ENCODE peak calls at places on chromosomes 11 and 22, in five cellular contexts. One of them, this sample, is unnamed.

GRCh38 chr11:132685174-132685611 is 847.1 kb downstream of the OPCML start:
- DNase-seq in mammary epithelial cell: peak; percentile 73
- DNase-seq in upper lobe of left lung: no peak
- DNase-seq in ovary: no peak
- DNase-seq in PC-9: no peak
- DNase-seq in this sample: no peak

GRCh38 chr11:116513894-116514293 is 258.9 kb downstream of the BUD13 start:
- DNase-seq in PC-9: no peak
- DNase-seq in upper lobe of left lung: no peak
- DNase-seq in ovary: no peak
- DNase-seq in mammary epithelial cell: no peak
- DNase-seq in this sample: no peak

GRCh38 chr22:30433773-30434172 is 8.2 kb downstream of the MTFP1 start:
- DNase-seq in mammary epithelial cell: peak; percentile 40
- DNase-seq in PC-9: no peak
- DNase-seq in upper lobe of left lung: no peak
- DNase-seq in ovary: no peak
- DNase-seq in this sample: no peak

GRCh38 chr11:133955091-133955846 is 1.5 kb downstream of the IGSF9B start:
- DNase-seq in ovary: no peak
- DNase-seq in upper lobe of left lung: no peak
- DNase-seq in mammary epithelial cell: no peak
- DNase-seq in PC-9: no peak
- DNase-seq in this sample: no peak

GRCh38 chr11:134275534-134276395 is at the start of gene GLB1L3:
- DNase-seq in mammary epithelial cell: peak; percentile 63
- DNase-seq in ovary: no peak
- DNase-seq in upper lobe of left lung: no peak
- DNase-seq in PC-9: no peak
- DNase-seq in this sample: peak; percentile 49

GRCh38 chr11:111064118-111064517 is 181.4 kb upstream of the POU2AF2 start:
- DNase-seq in PC-9: no peak
- DNase-seq in mammary epithelial cell: no peak
- DNase-seq in ovary: no peak
- DNase-seq in upper lobe of left lung: no peak
- DNase-seq in this sample: no peak

GRCh38 chr22:37996079-37996478 is 11.7 kb upstream of the SOX10 start:
- DNase-seq in ovary: no peak
- DNase-seq in upper lobe of left lung: no peak
- DNase-seq in PC-9: no peak
- DNase-seq in mammary epithelial cell: no peak
- DNase-seq in this sample: no peak

GRCh38 chr11:130721736-130722135 is 194.5 kb downstream of the SNX19 start:
- DNase-seq in ovary: no peak
- DNase-seq in PC-9: no peak
- DNase-seq in mammary epithelial cell: peak; percentile 34
- DNase-seq in upper lobe of left lung: no peak
- DNase-seq in this sample: peak; percentile 41

GRCh38 chr11:17351510-17352176 is at the start of gene NCR3LG1:
- DNase-seq in PC-9: peak; percentile 46
- DNase-seq in mammary epithelial cell: peak; percentile 72
- DNase-seq in ovary: peak; percentile 69
- DNase-seq in upper lobe of left lung: peak; percentile 63
- DNase-seq in this sample: no peak

GRCh38 chr22:25956801-25957200 is 212.5 kb upstream of the SEZ6L start:
- DNase-seq in mammary epithelial cell: no peak
- DNase-seq in PC-9: no peak
- DNase-seq in ovary: no peak
- DNase-seq in upper lobe of left lung: no peak
- DNase-seq in this sample: no peak

GRCh38 chr22:39955675-39956074 is 4.5 kb upstream of the TMA7B start:
- DNase-seq in ovary: no peak
- DNase-seq in mammary epithelial cell: no peak
- DNase-seq in upper lobe of left lung: no peak
- DNase-seq in PC-9: no peak
- DNase-seq in this sample: no peak

GRCh38 chr11:88259431-88259830 is 78.1 kb downstream of the CTSC start:
- DNase-seq in ovary: no peak
- DNase-seq in mammary epithelial cell: no peak
- DNase-seq in PC-9: no peak
- DNase-seq in upper lobe of left lung: no peak
- DNase-seq in this sample: no peak

GRCh38 chr11:1425439-1425838 is 35.7 kb downstream of the BRSK2 start:
- DNase-seq in ovary: no peak
- DNase-seq in PC-9: no peak
- DNase-seq in mammary epithelial cell: no peak
- DNase-seq in upper lobe of left lung: no peak
- DNase-seq in this sample: no peak

GRCh38 chr11:22634897-22635629 is 9.4 kb upstream of the FANCF start:
- DNase-seq in ovary: no peak
- DNase-seq in PC-9: no peak
- DNase-seq in upper lobe of left lung: no peak
- DNase-seq in mammary epithelial cell: peak; percentile 29
- DNase-seq in this sample: no peak

GRCh38 chr11:72668645-72669347 is 5.4 kb downstream of the PDE2A start:
- DNase-seq in PC-9: no peak
- DNase-seq in upper lobe of left lung: no peak
- DNase-seq in ovary: no peak
- DNase-seq in mammary epithelial cell: peak; percentile 29
- DNase-seq in this sample: no peak

GRCh38 chr11:1852885-1853284 is at the start of gene LSP1:
- DNase-seq in mammary epithelial cell: no peak
- DNase-seq in upper lobe of left lung: peak; percentile 63
- DNase-seq in ovary: no peak
- DNase-seq in PC-9: no peak
- DNase-seq in this sample: no peak

GRCh38 chr11:111452146-111452545 is 60.0 kb downstream of the BTG4 start:
- DNase-seq in mammary epithelial cell: peak; percentile 41
- DNase-seq in ovary: no peak
- DNase-seq in PC-9: no peak
- DNase-seq in upper lobe of left lung: no peak
- DNase-seq in this sample: no peak

GRCh38 chr22:46674367-46674781 is 54.2 kb downstream of the GRAMD4 start:
- DNase-seq in upper lobe of left lung: peak; percentile 58
- DNase-seq in ovary: no peak
- DNase-seq in PC-9: no peak
- DNase-seq in mammary epithelial cell: no peak
- DNase-seq in this sample: no peak

GRCh38 chr11:125772834-125773505 is 5.7 kb downstream of the PATE2 start:
- DNase-seq in mammary epithelial cell: peak; percentile 24
- DNase-seq in upper lobe of left lung: no peak
- DNase-seq in PC-9: no peak
- DNase-seq in ovary: no peak
- DNase-seq in this sample: peak; percentile 5

GRCh38 chr11:125550780-125551179 is 18.5 kb upstream of the EI24 start:
- DNase-seq in upper lobe of left lung: no peak
- DNase-seq in PC-9: no peak
- DNase-seq in mammary epithelial cell: no peak
- DNase-seq in ovary: no peak
- DNase-seq in this sample: no peak

GRCh38 chr11:119103793-119104192 is 2.1 kb upstream of the DPAGT1 start:
- DNase-seq in PC-9: no peak
- DNase-seq in upper lobe of left lung: no peak
- DNase-seq in mammary epithelial cell: no peak
- DNase-seq in ovary: no peak
- DNase-seq in this sample: no peak

GRCh38 chr11:116533186-116533825 is 239.5 kb downstream of the BUD13 start:
- DNase-seq in PC-9: no peak
- DNase-seq in mammary epithelial cell: no peak
- DNase-seq in upper lobe of left lung: no peak
- DNase-seq in ovary: no peak
- DNase-seq in this sample: no peak

GRCh38 chr11:108558222-108558621 is 35.3 kb downstream of the EXPH5 start:
- DNase-seq in mammary epithelial cell: no peak
- DNase-seq in upper lobe of left lung: no peak
- DNase-seq in ovary: no peak
- DNase-seq in PC-9: no peak
- DNase-seq in this sample: no peak

GRCh38 chr22:21970037-21970799 is 12.4 kb downstream of the TOP3B start:
- DNase-seq in PC-9: no peak
- DNase-seq in ovary: no peak
- DNase-seq in upper lobe of left lung: no peak
- DNase-seq in mammary epithelial cell: peak; percentile 63
- DNase-seq in this sample: no peak
- H3K27ac ChIP-seq in PC-9: no peak overlapping the region
- H3K27ac ChIP-seq in ovary: no peak overlapping the region
- H3K27ac ChIP-seq in upper lobe of left lung: no peak overlapping the region
- H3K27ac ChIP-seq in mammary epithelial cell: no peak overlapping the region
- H3K27ac ChIP-seq in this sample: peak overlapping the region; percentile 52

DNA sequence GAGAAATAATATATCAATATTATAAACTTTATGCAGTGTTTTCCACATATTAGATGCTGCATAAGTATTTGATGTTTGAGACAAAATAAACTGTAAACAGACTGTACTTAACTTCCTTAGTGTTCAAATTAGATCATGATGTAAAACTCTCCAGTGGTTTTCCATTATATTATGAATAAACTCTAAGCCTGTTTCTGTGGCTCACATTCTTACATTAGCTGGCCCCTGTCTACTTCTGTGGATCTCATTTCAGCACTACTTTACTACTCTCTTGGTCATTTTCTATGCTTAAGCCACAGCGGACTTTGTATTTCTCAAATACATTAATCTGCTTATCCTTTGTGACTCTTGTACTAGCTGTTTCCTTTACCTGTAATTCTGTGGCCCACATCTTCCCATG is 55.6 kb downstream of the ARHGEF12 start:
- DNase-seq in ovary: no peak
- DNase-seq in mammary epithelial cell: no peak
- DNase-seq in PC-9: no peak
- DNase-seq in upper lobe of left lung: no peak
- DNase-seq in this sample: no peak
- H3K27ac ChIP-seq in ovary: no peak overlapping the region
- H3K27ac ChIP-seq in mammary epithelial cell: no peak overlapping the region
- H3K27ac ChIP-seq in PC-9: no peak overlapping the region
- H3K27ac ChIP-seq in upper lobe of left lung: no peak overlapping the region
- H3K27ac ChIP-seq in this sample: no peak overlapping the region

DNA sequence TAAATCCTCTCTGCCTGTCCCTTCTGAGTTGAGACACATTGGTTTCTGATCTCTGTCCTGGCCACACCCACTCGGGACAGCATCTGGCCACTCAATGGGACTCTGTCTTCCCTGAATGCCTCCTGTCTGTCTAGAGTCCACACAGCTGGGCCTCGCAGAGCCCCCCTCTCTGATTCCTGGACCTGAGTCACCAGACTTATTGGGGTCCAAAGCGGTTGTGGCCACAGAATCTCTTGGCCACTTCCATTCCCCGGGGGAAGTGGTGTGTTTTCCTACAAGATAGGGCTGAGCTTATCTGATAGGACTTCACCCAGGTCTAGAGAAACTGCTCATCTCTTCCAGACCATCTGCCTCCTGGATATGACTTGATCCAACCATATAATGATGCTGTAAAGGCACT is 57.4 kb upstream of the WNT11 start:
- DNase-seq in upper lobe of left lung: no peak
- DNase-seq in PC-9: no peak
- DNase-seq in mammary epithelial cell: no peak
- DNase-seq in ovary: no peak
- DNase-seq in this sample: no peak
- H3K27ac ChIP-seq in upper lobe of left lung: no peak overlapping the region
- H3K27ac ChIP-seq in PC-9: no peak overlapping the region
- H3K27ac ChIP-seq in mammary epithelial cell: no peak overlapping the region
- H3K27ac ChIP-seq in ovary: no peak overlapping the region
- H3K27ac ChIP-seq in this sample: no peak overlapping the region

GRCh38 chr22:44037519-44038370 is 13.6 kb downstream of the PARVB start:
- DNase-seq in ovary: peak; percentile 67
- DNase-seq in upper lobe of left lung: no peak
- DNase-seq in mammary epithelial cell: peak; percentile 92
- DNase-seq in PC-9: peak; percentile 79
- DNase-seq in this sample: peak; percentile 84
- H3K27ac ChIP-seq in ovary: no peak overlapping the region
- H3K27ac ChIP-seq in upper lobe of left lung: no peak overlapping the region
- H3K27ac ChIP-seq in mammary epithelial cell: peak overlapping the region; percentile 27
- H3K27ac ChIP-seq in PC-9: no peak overlapping the region
- H3K27ac ChIP-seq in this sample: peak overlapping the region; percentile 88

GRCh38 chr11:77107950-77108349 is 5.3 kb downstream of the OMP start:
- DNase-seq in upper lobe of left lung: peak; percentile 37
- DNase-seq in ovary: peak; percentile 82
- DNase-seq in mammary epithelial cell: peak; percentile 77
- DNase-seq in PC-9: peak; percentile 83
- DNase-seq in this sample: peak; percentile 36
- H3K27ac ChIP-seq in upper lobe of left lung: no peak overlapping the region
- H3K27ac ChIP-seq in ovary: peak overlapping the region; percentile 13
- H3K27ac ChIP-seq in mammary epithelial cell: no peak overlapping the region
- H3K27ac ChIP-seq in PC-9: no peak overlapping the region
- H3K27ac ChIP-seq in this sample: no peak overlapping the region

GRCh38 chr11:83033367-83033766 is 38.3 kb downstream of the RAB30 start:
- DNase-seq in upper lobe of left lung: no peak
- DNase-seq in PC-9: no peak
- DNase-seq in mammary epithelial cell: no peak
- DNase-seq in ovary: no peak
- DNase-seq in this sample: no peak
- H3K27ac ChIP-seq in upper lobe of left lung: no peak overlapping the region
- H3K27ac ChIP-seq in PC-9: peak overlapping the region; percentile 41
- H3K27ac ChIP-seq in mammary epithelial cell: no peak overlapping the region
- H3K27ac ChIP-seq in ovary: peak overlapping the region; percentile 39
- H3K27ac ChIP-seq in this sample: peak overlapping the region; percentile 96

DNA sequence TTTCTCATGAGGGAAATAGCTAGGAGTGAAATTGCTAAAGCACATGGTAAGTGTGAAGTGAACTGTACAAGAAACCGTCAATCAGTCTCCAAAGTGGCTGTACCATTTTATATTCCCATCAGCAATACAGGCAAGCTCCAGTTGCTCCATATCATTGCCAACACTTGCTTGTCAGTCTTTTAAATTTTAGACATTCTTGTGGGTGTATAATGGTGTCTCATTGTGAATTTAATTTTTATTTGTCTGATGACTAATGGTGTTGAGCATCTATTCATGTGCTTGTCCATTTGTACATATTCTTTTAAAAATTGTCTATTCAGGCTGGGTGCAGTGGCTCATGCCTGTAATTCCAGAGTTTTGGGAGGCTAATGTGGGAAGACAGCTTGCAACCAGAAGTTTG is 34.1 kb upstream of the SMCO4 start:
- DNase-seq in ovary: no peak
- DNase-seq in mammary epithelial cell: peak; percentile 32
- DNase-seq in PC-9: no peak
- DNase-seq in upper lobe of left lung: no peak
- DNase-seq in this sample: no peak
- H3K27ac ChIP-seq in ovary: no peak overlapping the region
- H3K27ac ChIP-seq in mammary epithelial cell: no peak overlapping the region
- H3K27ac ChIP-seq in PC-9: no peak overlapping the region
- H3K27ac ChIP-seq in upper lobe of left lung: no peak overlapping the region
- H3K27ac ChIP-seq in this sample: no peak overlapping the region

DNA sequence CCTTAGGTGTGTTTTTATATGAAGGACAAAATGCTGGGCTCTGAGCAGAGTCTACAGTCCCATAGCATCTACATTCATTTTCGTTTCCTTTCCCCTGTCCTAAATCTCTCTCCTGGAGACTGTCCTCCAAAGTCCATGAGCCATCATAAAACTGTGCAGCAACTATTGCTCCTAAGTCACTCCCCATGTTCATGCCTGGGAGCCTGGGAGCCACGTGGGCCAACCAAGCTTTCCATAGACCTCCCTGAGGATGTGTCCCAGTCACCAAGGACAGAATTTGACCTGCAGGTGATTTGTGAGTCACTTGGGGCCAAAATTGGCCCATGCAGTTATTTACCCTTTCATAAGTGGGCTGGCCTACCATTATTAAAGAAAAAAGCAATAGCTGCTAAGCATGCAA is 28.7 kb downstream of the EHF start:
- DNase-seq in PC-9: no peak
- DNase-seq in mammary epithelial cell: no peak
- DNase-seq in ovary: no peak
- DNase-seq in upper lobe of left lung: no peak
- DNase-seq in this sample: no peak
- H3K27ac ChIP-seq in PC-9: peak overlapping the region; percentile 32
- H3K27ac ChIP-seq in mammary epithelial cell: no peak overlapping the region
- H3K27ac ChIP-seq in ovary: no peak overlapping the region
- H3K27ac ChIP-seq in upper lobe of left lung: no peak overlapping the region
- H3K27ac ChIP-seq in this sample: peak overlapping the region; percentile 15